ENCODE peak calls at places on chromosome 2, in seven cellular contexts. One of them, this sample, is unnamed.

GRCh38 chr2:146579154-146579930 is 1265.5 kb upstream of the ACVR2A start:
- DNase-seq in stimulated activated CD8-positive, alpha-beta memory T cell treated with anti-CD3 and anti-CD28 coated beads, Interleukin-7, amount 100 ng/mL, for 48 hours: no peak
- DNase-seq in AG08395: peak
- DNase-seq in NCI-H2081: no peak
- DNase-seq in activated T-helper 1 cell treated with Interleukin-2 at 50 U/mL for 16 hours: no peak
- DNase-seq in NCI-H446 treated with DMSO at 0.1 percent for 48 hours: no peak
- DNase-seq in cardiac septum: no peak
- DNase-seq in this sample: no peak

GRCh38 chr2:119960821-119961220 is 52.1 kb upstream of the EPB41L5 start:
- DNase-seq in NCI-H446 treated with DMSO at 0.1 percent for 48 hours: no peak
- DNase-seq in stimulated activated CD8-positive, alpha-beta memory T cell treated with anti-CD3 and anti-CD28 coated beads, Interleukin-7, amount 100 ng/mL, for 48 hours: no peak
- DNase-seq in NCI-H2081: no peak
- DNase-seq in AG08395: no peak
- DNase-seq in activated T-helper 1 cell treated with Interleukin-2 at 50 U/mL for 16 hours: no peak
- DNase-seq in cardiac septum: no peak
- DNase-seq in this sample: no peak

GRCh38 chr2:208642125-208642779 is 235.7 kb downstream of the PTH2R start:
- DNase-seq in cardiac septum: no peak
- DNase-seq in NCI-H2081: no peak
- DNase-seq in AG08395: no peak
- DNase-seq in NCI-H446 treated with DMSO at 0.1 percent for 48 hours: no peak
- DNase-seq in stimulated activated CD8-positive, alpha-beta memory T cell treated with anti-CD3 and anti-CD28 coated beads, Interleukin-7, amount 100 ng/mL, for 48 hours: no peak
- DNase-seq in activated T-helper 1 cell treated with Interleukin-2 at 50 U/mL for 16 hours: no peak
- DNase-seq in this sample: no peak

GRCh38 chr2:171409436-171409971 is 24.3 kb downstream of the METTL8 start:
- DNase-seq in activated T-helper 1 cell treated with Interleukin-2 at 50 U/mL for 16 hours: no peak
- DNase-seq in stimulated activated CD8-positive, alpha-beta memory T cell treated with anti-CD3 and anti-CD28 coated beads, Interleukin-7, amount 100 ng/mL, for 48 hours: no peak
- DNase-seq in cardiac septum: no peak
- DNase-seq in AG08395: no peak
- DNase-seq in NCI-H446 treated with DMSO at 0.1 percent for 48 hours: no peak
- DNase-seq in NCI-H2081: no peak
- DNase-seq in this sample: no peak

GRCh38 chr2:44324971-44325426 is 36.3 kb downstream of the PREPL start:
- DNase-seq in cardiac septum: no peak
- DNase-seq in stimulated activated CD8-positive, alpha-beta memory T cell treated with anti-CD3 and anti-CD28 coated beads, Interleukin-7, amount 100 ng/mL, for 48 hours: no peak
- DNase-seq in activated T-helper 1 cell treated with Interleukin-2 at 50 U/mL for 16 hours: no peak
- DNase-seq in AG08395: peak
- DNase-seq in NCI-H446 treated with DMSO at 0.1 percent for 48 hours: no peak
- DNase-seq in NCI-H2081: no peak
- DNase-seq in this sample: no peak

GRCh38 chr2:85851253-85851955 is 37.4 kb downstream of the ST3GAL5 start:
- DNase-seq in cardiac septum: no peak
- DNase-seq in stimulated activated CD8-positive, alpha-beta memory T cell treated with anti-CD3 and anti-CD28 coated beads, Interleukin-7, amount 100 ng/mL, for 48 hours: no peak
- DNase-seq in activated T-helper 1 cell treated with Interleukin-2 at 50 U/mL for 16 hours: peak
- DNase-seq in AG08395: peak
- DNase-seq in NCI-H2081: no peak
- DNase-seq in NCI-H446 treated with DMSO at 0.1 percent for 48 hours: no peak
- DNase-seq in this sample: no peak

GRCh38 chr2:200156140-200156858 is 150.2 kb upstream of the SPATS2L start:
- DNase-seq in NCI-H2081: no peak
- DNase-seq in NCI-H446 treated with DMSO at 0.1 percent for 48 hours: no peak
- DNase-seq in cardiac septum: no peak
- DNase-seq in AG08395: peak
- DNase-seq in activated T-helper 1 cell treated with Interleukin-2 at 50 U/mL for 16 hours: no peak
- DNase-seq in stimulated activated CD8-positive, alpha-beta memory T cell treated with anti-CD3 and anti-CD28 coated beads, Interleukin-7, amount 100 ng/mL, for 48 hours: no peak
- DNase-seq in this sample: no peak

GRCh38 chr2:73985318-73986084 is 791 bp downstream of the TET3 start:
- DNase-seq in cardiac septum: peak
- DNase-seq in AG08395: no peak
- DNase-seq in activated T-helper 1 cell treated with Interleukin-2 at 50 U/mL for 16 hours: no peak
- DNase-seq in NCI-H446 treated with DMSO at 0.1 percent for 48 hours: no peak
- DNase-seq in NCI-H2081: peak
- DNase-seq in stimulated activated CD8-positive, alpha-beta memory T cell treated with anti-CD3 and anti-CD28 coated beads, Interleukin-7, amount 100 ng/mL, for 48 hours: peak
- DNase-seq in this sample: peak

GRCh38 chr2:217413193-217413592 is 553.3 kb upstream of the TNP1 start:
- DNase-seq in stimulated activated CD8-positive, alpha-beta memory T cell treated with anti-CD3 and anti-CD28 coated beads, Interleukin-7, amount 100 ng/mL, for 48 hours: no peak
- DNase-seq in cardiac septum: no peak
- DNase-seq in NCI-H446 treated with DMSO at 0.1 percent for 48 hours: no peak
- DNase-seq in NCI-H2081: no peak
- DNase-seq in activated T-helper 1 cell treated with Interleukin-2 at 50 U/mL for 16 hours: no peak
- DNase-seq in AG08395: peak
- DNase-seq in this sample: peak

GRCh38 chr2:75525434-75526308 is 35.1 kb downstream of the EVA1A start:
- DNase-seq in activated T-helper 1 cell treated with Interleukin-2 at 50 U/mL for 16 hours: no peak
- DNase-seq in NCI-H2081: no peak
- DNase-seq in NCI-H446 treated with DMSO at 0.1 percent for 48 hours: no peak
- DNase-seq in stimulated activated CD8-positive, alpha-beta memory T cell treated with anti-CD3 and anti-CD28 coated beads, Interleukin-7, amount 100 ng/mL, for 48 hours: no peak
- DNase-seq in cardiac septum: no peak
- DNase-seq in AG08395: no peak
- DNase-seq in this sample: no peak

This sample was measured in lower leg skin.